ENCODE peak calls at places on chromosome 19, in six cellular contexts. One of them, this sample, is unnamed.

GRCh38 chr19:1122972-1123363 is 19.2 kb downstream of the GPX4 start:
- DNase-seq in retina: no peak
- DNase-seq in C1 segment of cervical spinal cord: no peak
- DNase-seq in Peyer's patch: peak
- DNase-seq in NCI-H1417: no peak
- DNase-seq in stomach: peak
- DNase-seq in this sample: no peak

GRCh38 chr19:35466259-35466658 is 18.2 kb downstream of the FFAR2 start:
- DNase-seq in C1 segment of cervical spinal cord: no peak
- DNase-seq in NCI-H1417: no peak
- DNase-seq in retina: no peak
- DNase-seq in Peyer's patch: no peak
- DNase-seq in stomach: no peak
- DNase-seq in this sample: no peak

GRCh38 chr19:51690359-51691121 is 2.6 kb upstream of the SPACA6 start:
- DNase-seq in C1 segment of cervical spinal cord: peak
- DNase-seq in Peyer's patch: peak
- DNase-seq in stomach: peak
- DNase-seq in NCI-H1417: peak
- DNase-seq in retina: peak
- DNase-seq in this sample: no peak

GRCh38 chr19:13588953-13589833 is 82.9 kb upstream of the CACNA1A start:
- DNase-seq in NCI-H1417: peak
- DNase-seq in C1 segment of cervical spinal cord: peak
- DNase-seq in Peyer's patch: peak
- DNase-seq in stomach: peak
- DNase-seq in retina: peak
- DNase-seq in this sample: peak

GRCh38 chr19:39203372-39204341 is at the start of gene SYCN:
- DNase-seq in C1 segment of cervical spinal cord: no peak
- DNase-seq in retina: no peak
- DNase-seq in NCI-H1417: no peak
- DNase-seq in stomach: peak
- DNase-seq in Peyer's patch: no peak
- DNase-seq in this sample: no peak

GRCh38 chr19:58352760-58353671 is at the start of gene A1BG:
- DNase-seq in NCI-H1417: no peak
- DNase-seq in retina: no peak
- DNase-seq in stomach: no peak
- DNase-seq in Peyer's patch: no peak
- DNase-seq in C1 segment of cervical spinal cord: no peak
- DNase-seq in this sample: no peak

GRCh38 chr19:29841559-29842367 is 30.0 kb downstream of the CCNE1 start:
- DNase-seq in retina: no peak
- DNase-seq in C1 segment of cervical spinal cord: no peak
- DNase-seq in stomach: no peak
- DNase-seq in Peyer's patch: no peak
- DNase-seq in NCI-H1417: no peak
- DNase-seq in this sample: no peak

GRCh38 chr19:20179946-20180345 is 12.9 kb downstream of the ZNF486 start:
- DNase-seq in retina: no peak
- DNase-seq in C1 segment of cervical spinal cord: no peak
- DNase-seq in stomach: no peak
- DNase-seq in NCI-H1417: no peak
- DNase-seq in Peyer's patch: no peak
- DNase-seq in this sample: no peak

GRCh38 chr19:872266-872951 is 12.9 kb downstream of the CFD start:
- DNase-seq in retina: no peak
- DNase-seq in NCI-H1417: no peak
- DNase-seq in Peyer's patch: peak
- DNase-seq in C1 segment of cervical spinal cord: no peak
- DNase-seq in stomach: peak
- DNase-seq in this sample: no peak

GRCh38 chr19:1112254-1113208 is 8.7 kb downstream of the GPX4 start:
- DNase-seq in C1 segment of cervical spinal cord: no peak
- DNase-seq in retina: no peak
- DNase-seq in Peyer's patch: no peak
- DNase-seq in stomach: peak
- DNase-seq in NCI-H1417: no peak
- DNase-seq in this sample: no peak

GRCh38 chr19:41376241-41376997 is at the start of gene TMEM91:
- DNase-seq in NCI-H1417: no peak
- DNase-seq in Peyer's patch: peak
- DNase-seq in retina: peak
- DNase-seq in C1 segment of cervical spinal cord: no peak
- DNase-seq in stomach: peak
- DNase-seq in this sample: no peak

GRCh38 chr19:2294377-2295335 is 12.7 kb upstream of the PEAK3 start:
- DNase-seq in stomach: no peak
- DNase-seq in retina: peak
- DNase-seq in Peyer's patch: no peak
- DNase-seq in NCI-H1417: no peak
- DNase-seq in C1 segment of cervical spinal cord: peak
- DNase-seq in this sample: no peak

GRCh38 chr19:2394669-2395292 is 32.6 kb downstream of the TIMM13 start:
- DNase-seq in stomach: no peak
- DNase-seq in Peyer's patch: no peak
- DNase-seq in retina: no peak
- DNase-seq in C1 segment of cervical spinal cord: no peak
- DNase-seq in NCI-H1417: no peak
- DNase-seq in this sample: no peak

GRCh38 chr19:27776020-27776419 is 1436.9 kb downstream of the UQCRFS1 start:
- DNase-seq in stomach: no peak
- DNase-seq in NCI-H1417: no peak
- DNase-seq in Peyer's patch: no peak
- DNase-seq in retina: no peak
- DNase-seq in C1 segment of cervical spinal cord: no peak
- DNase-seq in this sample: no peak

GRCh38 chr19:13055213-13056051 is 47.2 kb downstream of the LYL1 start:
- DNase-seq in retina: peak
- DNase-seq in Peyer's patch: no peak
- DNase-seq in C1 segment of cervical spinal cord: peak
- DNase-seq in NCI-H1417: no peak
- DNase-seq in stomach: peak
- DNase-seq in this sample: no peak

GRCh38 chr19:19040417-19040816 is 7.0 kb downstream of the ARMC6 start:
- DNase-seq in retina: no peak
- DNase-seq in NCI-H1417: no peak
- DNase-seq in stomach: peak
- DNase-seq in C1 segment of cervical spinal cord: no peak
- DNase-seq in Peyer's patch: no peak
- DNase-seq in this sample: no peak